ENCODE peak calls at places on chromosomes 4 and X, in ten cellular contexts. One of them, this sample, is unnamed.

GRCh38 chr4:56531823-56532222 is 26.2 kb downstream of the ARL9 start:
- DNase-seq in stomach: no peak
- DNase-seq in substantia nigra: no peak
- DNase-seq in OCI-LY7: no peak
- DNase-seq in mesenchymal stem cell: peak; percentile 15
- DNase-seq in right lobe of liver: no peak
- DNase-seq in Karpas-422: no peak
- DNase-seq in PC-3: no peak
- DNase-seq in right cardiac atrium: no peak
- DNase-seq in left lung: no peak
- DNase-seq in this sample: no peak

GRCh38 chr4:119570401-119570800 is 58.2 kb downstream of the PDE5A start:
- DNase-seq in stomach: no peak
- DNase-seq in substantia nigra: no peak
- DNase-seq in OCI-LY7: no peak
- DNase-seq in mesenchymal stem cell: peak; percentile 72
- DNase-seq in right lobe of liver: no peak
- DNase-seq in Karpas-422: no peak
- DNase-seq in PC-3: no peak
- DNase-seq in right cardiac atrium: no peak
- DNase-seq in left lung: no peak
- DNase-seq in this sample: no peak

GRCh38 chrX:17464196-17464595 is 89.2 kb downstream of the NHS start:
- DNase-seq in stomach: no peak
- DNase-seq in substantia nigra: no peak
- DNase-seq in OCI-LY7: no peak
- DNase-seq in mesenchymal stem cell: no peak
- DNase-seq in right lobe of liver: no peak
- DNase-seq in Karpas-422: no peak
- DNase-seq in PC-3: peak; percentile 26
- DNase-seq in right cardiac atrium: no peak
- DNase-seq in left lung: no peak
- DNase-seq in this sample: no peak

GRCh38 chr4:44320833-44321232 is 127.8 kb downstream of the KCTD8 start:
- DNase-seq in stomach: no peak
- DNase-seq in substantia nigra: no peak
- DNase-seq in OCI-LY7: no peak
- DNase-seq in mesenchymal stem cell: no peak
- DNase-seq in right lobe of liver: no peak
- DNase-seq in Karpas-422: no peak
- DNase-seq in PC-3: no peak
- DNase-seq in right cardiac atrium: no peak
- DNase-seq in left lung: no peak
- DNase-seq in this sample: no peak

GRCh38 chr4:173937871-173938270 is 345.6 kb downstream of the FBXO8 start:
- DNase-seq in stomach: no peak
- DNase-seq in substantia nigra: no peak
- DNase-seq in OCI-LY7: no peak
- DNase-seq in mesenchymal stem cell: peak; percentile 46
- DNase-seq in right lobe of liver: no peak
- DNase-seq in Karpas-422: no peak
- DNase-seq in PC-3: no peak
- DNase-seq in right cardiac atrium: no peak
- DNase-seq in left lung: no peak
- DNase-seq in this sample: no peak

GRCh38 chrX:119736206-119736764 is 22.1 kb upstream of the SOWAHD start:
- DNase-seq in stomach: no peak
- DNase-seq in substantia nigra: no peak
- DNase-seq in OCI-LY7: no peak
- DNase-seq in mesenchymal stem cell: no peak
- DNase-seq in right lobe of liver: no peak
- DNase-seq in Karpas-422: no peak
- DNase-seq in PC-3: no peak
- DNase-seq in right cardiac atrium: no peak
- DNase-seq in left lung: no peak
- DNase-seq in this sample: no peak

GRCh38 chr4:144627663-144628076 is 18.3 kb upstream of the HHIP start:
- DNase-seq in stomach: no peak
- DNase-seq in substantia nigra: no peak
- DNase-seq in OCI-LY7: no peak
- DNase-seq in mesenchymal stem cell: peak; percentile 8
- DNase-seq in right lobe of liver: no peak
- DNase-seq in Karpas-422: no peak
- DNase-seq in PC-3: peak; percentile 80
- DNase-seq in right cardiac atrium: no peak
- DNase-seq in left lung: no peak
- DNase-seq in this sample: no peak

GRCh38 chrX:132958086-132958703 is at the start of gene HS6ST2:
- DNase-seq in stomach: no peak
- DNase-seq in substantia nigra: no peak
- DNase-seq in OCI-LY7: no peak
- DNase-seq in mesenchymal stem cell: peak; percentile 14
- DNase-seq in right lobe of liver: no peak
- DNase-seq in Karpas-422: no peak
- DNase-seq in PC-3: no peak
- DNase-seq in right cardiac atrium: peak; percentile 55
- DNase-seq in left lung: no peak
- DNase-seq in this sample: peak; percentile 25

GRCh38 chrX:39194673-39195072 is 393.4 kb downstream of the MID1IP1 start:
- DNase-seq in stomach: no peak
- DNase-seq in substantia nigra: no peak
- DNase-seq in OCI-LY7: no peak
- DNase-seq in mesenchymal stem cell: no peak
- DNase-seq in right lobe of liver: no peak
- DNase-seq in Karpas-422: no peak
- DNase-seq in PC-3: no peak
- DNase-seq in right cardiac atrium: no peak
- DNase-seq in left lung: no peak
- DNase-seq in this sample: no peak

GRCh38 chr4:173169428-173170209 is 1.0 kb downstream of the GALNT7 start:
- DNase-seq in stomach: peak; percentile 56
- DNase-seq in substantia nigra: peak; percentile 68
- DNase-seq in OCI-LY7: peak; percentile 87
- DNase-seq in mesenchymal stem cell: peak; percentile 73
- DNase-seq in right lobe of liver: peak; percentile 81
- DNase-seq in Karpas-422: peak; percentile 80
- DNase-seq in PC-3: peak; percentile 20
- DNase-seq in right cardiac atrium: peak; percentile 88
- DNase-seq in left lung: peak; percentile 79
- DNase-seq in this sample: peak; percentile 90

GRCh38 chr4:152682143-152682542 is 2.3 kb upstream of the TMEM154 start:
- DNase-seq in stomach: no peak
- DNase-seq in substantia nigra: no peak
- DNase-seq in OCI-LY7: no peak
- DNase-seq in mesenchymal stem cell: no peak
- DNase-seq in right lobe of liver: no peak
- DNase-seq in Karpas-422: no peak
- DNase-seq in PC-3: no peak
- DNase-seq in right cardiac atrium: no peak
- DNase-seq in left lung: no peak
- DNase-seq in this sample: no peak

GRCh38 chrX:3994315-3994714 is 280.9 kb upstream of the PRKX start:
- DNase-seq in stomach: no peak
- DNase-seq in substantia nigra: no peak
- DNase-seq in OCI-LY7: no peak
- DNase-seq in mesenchymal stem cell: no peak
- DNase-seq in right lobe of liver: no peak
- DNase-seq in Karpas-422: no peak
- DNase-seq in PC-3: no peak
- DNase-seq in right cardiac atrium: no peak
- DNase-seq in left lung: no peak
- DNase-seq in this sample: no peak

GRCh38 chrX:24999501-24999900 is 16.3 kb downstream of the ARX start:
- DNase-seq in stomach: no peak
- DNase-seq in substantia nigra: no peak
- DNase-seq in OCI-LY7: no peak
- DNase-seq in mesenchymal stem cell: no peak
- DNase-seq in right lobe of liver: no peak
- DNase-seq in Karpas-422: no peak
- DNase-seq in PC-3: no peak
- DNase-seq in right cardiac atrium: no peak
- DNase-seq in left lung: no peak
- DNase-seq in this sample: no peak

GRCh38 chrX:33190016-33190415 is 21.3 kb downstream of the DMD start:
- DNase-seq in stomach: no peak
- DNase-seq in substantia nigra: no peak
- DNase-seq in OCI-LY7: no peak
- DNase-seq in mesenchymal stem cell: no peak
- DNase-seq in right lobe of liver: no peak
- DNase-seq in Karpas-422: no peak
- DNase-seq in PC-3: no peak
- DNase-seq in right cardiac atrium: no peak
- DNase-seq in left lung: no peak
- DNase-seq in this sample: no peak

GRCh38 chrX:38494239-38494823 is 67.0 kb upstream of the TSPAN7 start:
- DNase-seq in stomach: no peak
- DNase-seq in substantia nigra: no peak
- DNase-seq in OCI-LY7: no peak
- DNase-seq in mesenchymal stem cell: no peak
- DNase-seq in right lobe of liver: no peak
- DNase-seq in Karpas-422: no peak
- DNase-seq in PC-3: no peak
- DNase-seq in right cardiac atrium: no peak
- DNase-seq in left lung: no peak
- DNase-seq in this sample: no peak

GRCh38 chrX:119272882-119273806 is 37.1 kb downstream of the PGRMC1 start:
- DNase-seq in stomach: peak; percentile 28
- DNase-seq in substantia nigra: no peak
- DNase-seq in OCI-LY7: no peak
- DNase-seq in mesenchymal stem cell: peak; percentile 17
- DNase-seq in right lobe of liver: peak; percentile 65
- DNase-seq in Karpas-422: no peak
- DNase-seq in PC-3: no peak
- DNase-seq in right cardiac atrium: peak; percentile 75
- DNase-seq in left lung: peak; percentile 51
- DNase-seq in this sample: no peak

GRCh38 chr4:161498155-161498554 is 665.6 kb downstream of the FSTL5 start:
- DNase-seq in stomach: no peak
- DNase-seq in substantia nigra: no peak
- DNase-seq in OCI-LY7: no peak
- DNase-seq in mesenchymal stem cell: no peak
- DNase-seq in right lobe of liver: no peak
- DNase-seq in Karpas-422: no peak
- DNase-seq in PC-3: no peak
- DNase-seq in right cardiac atrium: no peak
- DNase-seq in left lung: no peak
- DNase-seq in this sample: no peak

GRCh38 chr4:8345053-8345945 is 75.7 kb downstream of the HTRA3 start:
- DNase-seq in stomach: peak; percentile 13
- DNase-seq in substantia nigra: no peak
- DNase-seq in OCI-LY7: no peak
- DNase-seq in mesenchymal stem cell: no peak
- DNase-seq in right lobe of liver: no peak
- DNase-seq in Karpas-422: no peak
- DNase-seq in PC-3: no peak
- DNase-seq in right cardiac atrium: no peak
- DNase-seq in left lung: no peak
- DNase-seq in this sample: no peak

DNA sequence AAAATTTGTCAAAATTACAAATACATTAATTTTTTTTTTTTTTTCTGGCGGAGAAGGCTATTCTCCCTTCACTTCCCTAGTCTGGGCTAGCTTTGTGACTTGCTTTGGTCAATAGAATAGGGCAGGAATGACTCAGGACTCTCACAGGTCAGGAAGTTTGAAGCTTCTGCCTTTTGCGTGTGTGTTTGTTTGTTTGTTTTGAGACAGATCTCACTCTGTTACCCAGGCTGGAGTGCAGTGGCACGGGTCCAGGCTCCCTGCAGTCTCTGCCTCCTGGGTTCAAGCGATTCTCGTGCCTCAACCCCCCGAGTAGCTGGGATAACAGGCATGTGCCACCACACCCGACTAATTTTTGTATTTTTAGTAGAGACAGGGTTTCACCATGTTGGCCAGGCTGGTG is 55.9 kb upstream of the USP9X start:
- DNase-seq in stomach: no peak
- DNase-seq in substantia nigra: no peak
- DNase-seq in OCI-LY7: no peak
- DNase-seq in mesenchymal stem cell: peak; percentile 40
- DNase-seq in right lobe of liver: peak; percentile 85
- DNase-seq in Karpas-422: no peak
- DNase-seq in PC-3: peak; percentile 55
- DNase-seq in right cardiac atrium: no peak
- DNase-seq in left lung: no peak
- DNase-seq in this sample: no peak
- H3K27ac ChIP-seq in stomach: no peak overlapping the region
- H3K27ac ChIP-seq in substantia nigra: no peak overlapping the region
- H3K27ac ChIP-seq in OCI-LY7: no peak overlapping the region
- H3K27ac ChIP-seq in mesenchymal stem cell: no peak overlapping the region
- H3K27ac ChIP-seq in right lobe of liver: no peak overlapping the region
- H3K27ac ChIP-seq in Karpas-422: no peak overlapping the region
- H3K27ac ChIP-seq in PC-3: peak overlapping the region; percentile 19
- H3K27ac ChIP-seq in right cardiac atrium: no peak overlapping the region
- H3K27ac ChIP-seq in left lung: no peak overlapping the region
- H3K27ac ChIP-seq in this sample: no peak overlapping the region

GRCh38 chrX:101410461-101410860 is 2.4 kb downstream of the HNRNPH2 start:
- DNase-seq in stomach: no peak
- DNase-seq in substantia nigra: no peak
- DNase-seq in OCI-LY7: no peak
- DNase-seq in mesenchymal stem cell: no peak
- DNase-seq in right lobe of liver: no peak
- DNase-seq in Karpas-422: no peak
- DNase-seq in PC-3: no peak
- DNase-seq in right cardiac atrium: no peak
- DNase-seq in left lung: no peak
- DNase-seq in this sample: no peak
- H3K27ac ChIP-seq in stomach: peak overlapping the region; percentile 17
- H3K27ac ChIP-seq in substantia nigra: no peak overlapping the region
- H3K27ac ChIP-seq in OCI-LY7: no peak overlapping the region
- H3K27ac ChIP-seq in mesenchymal stem cell: no peak overlapping the region
- H3K27ac ChIP-seq in right lobe of liver: no peak overlapping the region
- H3K27ac ChIP-seq in Karpas-422: no peak overlapping the region
- H3K27ac ChIP-seq in PC-3: no peak overlapping the region
- H3K27ac ChIP-seq in right cardiac atrium: no peak overlapping the region
- H3K27ac ChIP-seq in left lung: no peak overlapping the region
- H3K27ac ChIP-seq in this sample: no peak overlapping the region

GRCh38 chr4:155952546-155952945 is 1.1 kb downstream of the CTSO start:
- DNase-seq in stomach: no peak
- DNase-seq in substantia nigra: no peak
- DNase-seq in OCI-LY7: no peak
- DNase-seq in mesenchymal stem cell: peak; percentile 41
- DNase-seq in right lobe of liver: no peak
- DNase-seq in Karpas-422: no peak
- DNase-seq in PC-3: peak; percentile 50
- DNase-seq in right cardiac atrium: no peak
- DNase-seq in left lung: no peak
- DNase-seq in this sample: no peak
- H3K27ac ChIP-seq in stomach: peak overlapping the region; percentile 97
- H3K27ac ChIP-seq in substantia nigra: peak overlapping the region; percentile 97
- H3K27ac ChIP-seq in OCI-LY7: no peak overlapping the region
- H3K27ac ChIP-seq in mesenchymal stem cell: peak overlapping the region; percentile 55
- H3K27ac ChIP-seq in right lobe of liver: peak overlapping the region; percentile 99
- H3K27ac ChIP-seq in Karpas-422: no peak overlapping the region
- H3K27ac ChIP-seq in PC-3: peak overlapping the region; percentile 93
- H3K27ac ChIP-seq in right cardiac atrium: no peak overlapping the region
- H3K27ac ChIP-seq in left lung: peak overlapping the region; percentile 98
- H3K27ac ChIP-seq in this sample: no peak overlapping the region

GRCh38 chr4:75769044-75769443 is 44.7 kb downstream of the USO1 start:
- DNase-seq in stomach: no peak
- DNase-seq in substantia nigra: no peak
- DNase-seq in OCI-LY7: no peak
- DNase-seq in mesenchymal stem cell: peak; percentile 36
- DNase-seq in right lobe of liver: no peak
- DNase-seq in Karpas-422: no peak
- DNase-seq in PC-3: no peak
- DNase-seq in right cardiac atrium: no peak
- DNase-seq in left lung: no peak
- DNase-seq in this sample: no peak
- H3K27ac ChIP-seq in stomach: no peak overlapping the region
- H3K27ac ChIP-seq in substantia nigra: no peak overlapping the region
- H3K27ac ChIP-seq in OCI-LY7: no peak overlapping the region
- H3K27ac ChIP-seq in mesenchymal stem cell: no peak overlapping the region
- H3K27ac ChIP-seq in right lobe of liver: no peak overlapping the region
- H3K27ac ChIP-seq in Karpas-422: no peak overlapping the region
- H3K27ac ChIP-seq in PC-3: no peak overlapping the region
- H3K27ac ChIP-seq in right cardiac atrium: no peak overlapping the region
- H3K27ac ChIP-seq in left lung: no peak overlapping the region
- H3K27ac ChIP-seq in this sample: no peak overlapping the region

This sample was measured in DND-41.